ENCODE peak calls at places on chromosomes 2 and 18, in seven cellular contexts. P is AG04450, D is colonic mucosa, I is kidney, M is ureter, A is NCI-H82, G is B cell. R is an unnamed sample.

GRCh38 chr2:28277466-28277865 is 115.2 kb upstream of the FOSL2 start:
- DNase-seq in G (no peak), D (no peak), M (no peak), A (no peak), I (no peak), P (no peak), R (peak; percentile 22)

GRCh38 chr2:129929321-129930290 is 49.9 kb upstream of the RAB6C start:
- DNase-seq in D (no peak), I (no peak), M (no peak), A (no peak), P (no peak), G (no peak), R (no peak)

GRCh38 chr18:11511434-11512095 is 97.8 kb upstream of the SLC35G4 start:
- DNase-seq in G (no peak), M (no peak), I (no peak), D (no peak), A (no peak), P (no peak), R (no peak)

GRCh38 chr2:72233211-72233610 is 85.5 kb upstream of the CYP26B1 start:
- DNase-seq in P (no peak), G (no peak), I (no peak), A (no peak), M (no peak), D (no peak), R (no peak)

GRCh38 chr2:168424112-168424951 is 31.7 kb upstream of the CERS6 start:
- DNase-seq in A (no peak), D (no peak), I (no peak), M (no peak), G (no peak), P (peak; percentile 3), R (no peak)

GRCh38 chr2:9675369-9676351 is 44.9 kb upstream of the YWHAQ start:
- DNase-seq in P (peak; percentile 81), G (no peak), M (no peak), I (peak; percentile 41), D (no peak), A (peak; percentile 73), R (no peak)

GRCh38 chr2:237532225-237532624 is 34.1 kb upstream of the PRLH start:
- DNase-seq in P (no peak), G (no peak), I (no peak), M (no peak), A (no peak), D (no peak), R (no peak)

GRCh38 chr2:88307817-88308216 is 137.7 kb downstream of the THNSL2 start:
- DNase-seq in A (peak; percentile 69), G (no peak), I (no peak), M (no peak), P (no peak), D (no peak), R (no peak)

R was measured in NCI-H2081.